ENCODE peak calls at places on chromosomes 1 and 21, in six cellular contexts. Q is T-helper 22 cell; T is stimulated activated CD4-positive, alpha-beta T cell treated with anti-CD3 and anti-CD28 coated beads, Interleukin-4, amount 100 ng/mL, for 4 hours; Y is iris pigment epithelial cell; A is activated CD8-positive, alpha-beta memory T cell treated with anti-CD3 and anti-CD28 coated beads, Interleukin-2, amount 10 ng/mL, durations not matched to agents 7 days and 5 days; J is natural killer cell. X is an unnamed sample.

GRCh38 chr21:42049578-42050430 is 21.3 kb upstream of the UMODL1 start:
- DNase-seq in J (no peak), T (no peak), Y (no peak), A (no peak), Q (no peak), X (no peak)

GRCh38 chr1:37831109-37831508 is 23.1 kb upstream of the YRDC start:
- DNase-seq in Y (peak; percentile 22), J (no peak), T (no peak), A (no peak), Q (no peak), X (no peak)

GRCh38 chr1:7447093-7447492 is 324.0 kb upstream of the VAMP3 start:
- DNase-seq in Y (no peak), A (no peak), J (no peak), T (no peak), Q (no peak), X (no peak)

GRCh38 chr1:43930168-43930948 is 3.2 kb upstream of the ARTN start:
- DNase-seq in A (no peak), Q (no peak), Y (no peak), T (no peak), J (no peak), X (no peak)

GRCh38 chr1:179447489-179447888 is 81.7 kb downstream of the AXDND1 start:
- DNase-seq in Q (no peak), J (no peak), Y (peak; percentile 6), A (no peak), T (no peak), X (no peak)

GRCh38 chr1:189921613-189922012 is 556.1 kb downstream of the BRINP3 start:
- DNase-seq in Y (no peak), J (no peak), A (no peak), Q (no peak), T (no peak), X (no peak)

GRCh38 chr1:216888721-216889120 is 165.5 kb upstream of the ESRRG start:
- DNase-seq in A (no peak), J (no peak), T (no peak), Y (no peak), Q (no peak), X (no peak)

GRCh38 chr1:929712-930632 is 6.2 kb downstream of the SAMD11 start:
- DNase-seq in T (no peak), Y (no peak), J (no peak), Q (no peak), A (no peak), X (no peak)

GRCh38 chr1:119631086-119631432 is 17.0 kb downstream of the ZNF697 start:
- DNase-seq in J (no peak), A (no peak), Y (no peak), Q (no peak), T (no peak), X (no peak)

GRCh38 chr1:117655220-117655577 is 49.4 kb downstream of the TENT5C start:
- DNase-seq in J (no peak), T (no peak), A (no peak), Q (no peak), Y (no peak), X (peak; percentile 18)